ENCODE peak calls at places on chromosomes 16 and 17, in six cellular contexts. M is tibial nerve, T is osteoblast, P is tibial artery, Y is stomach, R is thoracic aorta. F is an unnamed sample. For H3K36me3, the result is how much of the 10 kb centered on the place peaks cover.

GRCh38 chr17:15942207-15942833 is 2.6 kb upstream of the ADORA2B start:
- DNase-seq in M (no peak), T (no peak), P (no peak), Y (no peak), R (no peak), F (no peak)

GRCh38 chr16:88759245-88759975 is 25.6 kb downstream of the PIEZO1 start:
- DNase-seq in M (no peak), T (no peak), P (no peak), Y (peak), R (no peak), F (no peak)

GRCh38 chr17:47959825-47960655 is 2.4 kb upstream of the PRR15L start:
- DNase-seq in M (no peak), T (peak), P (no peak), Y (peak), R (no peak), F (no peak)

GRCh38 chr16:73179671-73180370 is 131.9 kb upstream of the ZFHX3 start:
- DNase-seq in M (no peak), T (no peak), P (no peak), Y (peak), R (no peak), F (no peak)

GRCh38 chr16:12611006-12611477 is 192.6 kb downstream of the CPPED1 start:
- DNase-seq in M (no peak), T (no peak), P (no peak), Y (no peak), R (no peak), F (no peak)

GRCh38 chr17:83131268-83132011 is 52.0 kb downstream of the METRNL start:
- DNase-seq in M (no peak), T (peak), P (peak), Y (no peak), R (no peak), F (no peak)

GRCh38 chr17:17391575-17392370 is 85.0 kb upstream of the MED9 start:
- DNase-seq in M (no peak), T (peak), P (no peak), Y (no peak), R (no peak), F (no peak)

GRCh38 chr17:62179525-62180161 is 114.6 kb upstream of the MED13 start:
- DNase-seq in M (no peak), T (peak), P (no peak), Y (no peak), R (no peak), F (no peak)

GRCh38 chr17:44071772-44072171 is 1.2 kb downstream of the G6PC3 start:
- DNase-seq in M (no peak), T (peak), P (no peak), Y (no peak), R (no peak), F (no peak)

GRCh38 chr17:10628756-10629155 is 28.4 kb downstream of the MYH3 start:
- DNase-seq in M (no peak), T (no peak), P (no peak), Y (no peak), R (no peak), F (no peak)

GRCh38 chr17:73203135-73203787 is 10.4 kb downstream of the COG1 start:
- DNase-seq in M (no peak), T (no peak), P (peak), Y (peak), R (no peak), F (no peak)

GRCh38 chr17:50953831-50954601 is 87.9 kb upstream of the TOB1 start:
- DNase-seq in M (peak), T (peak), P (no peak), Y (no peak), R (no peak), F (no peak)

GRCh38 chr17:33725675-33726271 is 432.7 kb upstream of the ASIC2 start:
- DNase-seq in M (no peak), T (peak), P (no peak), Y (peak), R (no peak), F (no peak)

GRCh38 chr17:1908699-1909309 is 79.0 kb downstream of the RPA1 start:
- DNase-seq in M (peak), T (peak), P (peak), Y (peak), R (peak), F (peak)

GRCh38 chr16:73143681-73144370 is 95.9 kb upstream of the ZFHX3 start:
- DNase-seq in M (no peak), T (no peak), P (no peak), Y (no peak), R (no peak), F (no peak)

GRCh38 chr16:56673916-56674315 is 4.3 kb downstream of the MT1H start:
- DNase-seq in M (no peak), T (no peak), P (no peak), Y (peak), R (no peak), F (no peak)

GRCh38 chr16:67530013-67530939 is 1.6 kb downstream of the RIPOR1 start:
- DNase-seq in M (peak), T (peak), P (peak), Y (peak), R (peak), F (peak)

GRCh38 chr17:80248894-80249710 is 11.6 kb upstream of the RNF213 start:
- DNase-seq in M (no peak), T (peak), P (no peak), Y (no peak), R (no peak), F (no peak)

GRCh38 chr17:17467720-17468119 is 9.1 kb upstream of the MED9 start:
- DNase-seq in M (no peak), T (no peak), P (no peak), Y (no peak), R (no peak), F (no peak)

GRCh38 chr17:73592531-73592961 is 51.7 kb downstream of the SDK2 start:
- DNase-seq in M (no peak), T (no peak), P (no peak), Y (no peak), R (no peak), F (peak)

GRCh38 chr17:17645961-17646360 is 35.3 kb upstream of the RAI1 start:
- DNase-seq in M (no peak), T (no peak), P (no peak), Y (no peak), R (no peak), F (no peak)

GRCh38 chr17:75604034-75604695 is 16.6 kb downstream of the MYO15B start:
- DNase-seq in M (no peak), T (no peak), P (no peak), Y (no peak), R (no peak), F (no peak)

GRCh38 chr17:8158267-8159031 is 4.3 kb downstream of the VAMP2 start:
- DNase-seq in M (peak), T (peak), P (peak), Y (peak), R (peak), F (no peak)

GRCh38 chr16:660459-661183 is 7.3 kb upstream of the RHOT2 start:
- DNase-seq in M (peak), T (peak), P (peak), Y (peak), R (no peak), F (no peak)

GRCh38 chr17:44979426-44980273 is 11.5 kb upstream of the C1QL1 start:
- DNase-seq in M (no peak), T (no peak), P (no peak), Y (no peak), R (no peak), F (no peak)

GRCh38 chr17:58279016-58279671 is 1.6 kb downstream of the MPO start:
- DNase-seq in M (no peak), T (peak), P (no peak), Y (no peak), R (no peak), F (no peak)

GRCh38 chr16:1770328-1771071 is 843 bp downstream of the NME3 start:
- DNase-seq in M (peak), T (peak), P (peak), Y (peak), R (no peak), F (no peak)

GRCh38 chr17:55555772-55556171 is 44.5 kb upstream of the SMIM36 start:
- DNase-seq in M (no peak), T (no peak), P (no peak), Y (no peak), R (no peak), F (no peak)

GRCh38 chr16:84281077-84281476 is 13.6 kb upstream of the WFDC1 start:
- DNase-seq in M (no peak), T (no peak), P (no peak), Y (no peak), R (no peak), F (no peak)

GRCh38 chr16:64983983-64984382 is 137.9 kb downstream of the CDH11 start:
- DNase-seq in M (no peak), T (peak), P (no peak), Y (no peak), R (no peak), F (no peak)

GRCh38 chr17:27446569-27447301 is 9.5 kb upstream of the KSR1 start:
- DNase-seq in M (no peak), T (no peak), P (no peak), Y (no peak), R (no peak), F (peak)

GRCh38 chr17:58315281-58315711 is 13.3 kb downstream of the TSPOAP1 start:
- DNase-seq in M (no peak), T (peak), P (peak), Y (peak), R (no peak), F (no peak)

GRCh38 chr17:73251871-73252270 is 9.8 kb downstream of the CPSF4L start:
- DNase-seq in M (no peak), T (no peak), P (no peak), Y (no peak), R (no peak), F (no peak)

GRCh38 chr16:48556913-48557351 is 53.0 kb downstream of the N4BP1 start:
- DNase-seq in M (no peak), T (peak), P (no peak), Y (no peak), R (no peak), F (no peak)

GRCh38 chr16:53626816-53627215 is 76.8 kb downstream of the RPGRIP1L start:
- DNase-seq in M (no peak), T (no peak), P (no peak), Y (no peak), R (no peak), F (no peak)

GRCh38 chr17:64786337-64786736 is 124.2 kb upstream of the SMURF2 start:
- DNase-seq in M (no peak), T (peak), P (peak), Y (no peak), R (no peak), F (no peak)

GRCh38 chr17:36949461-36949927 is 740 bp downstream of the AATF start:
- DNase-seq in M (no peak), T (peak), P (no peak), Y (no peak), R (no peak), F (peak)

GRCh38 chr17:36950027-36950426 is 1.3 kb downstream of the AATF start:
- DNase-seq in M (no peak), T (no peak), P (no peak), Y (no peak), R (no peak), F (no peak)

GRCh38 chr17:36947922-36948716 is 635 bp upstream of the AATF start:
- DNase-seq in M (no peak), T (no peak), P (no peak), Y (no peak), R (no peak), F (no peak)

GRCh38 chr17:36946726-36947091 is 2.0 kb upstream of the AATF start:
- DNase-seq in M (no peak), T (peak), P (no peak), Y (no peak), R (no peak), F (no peak)

DNA sequence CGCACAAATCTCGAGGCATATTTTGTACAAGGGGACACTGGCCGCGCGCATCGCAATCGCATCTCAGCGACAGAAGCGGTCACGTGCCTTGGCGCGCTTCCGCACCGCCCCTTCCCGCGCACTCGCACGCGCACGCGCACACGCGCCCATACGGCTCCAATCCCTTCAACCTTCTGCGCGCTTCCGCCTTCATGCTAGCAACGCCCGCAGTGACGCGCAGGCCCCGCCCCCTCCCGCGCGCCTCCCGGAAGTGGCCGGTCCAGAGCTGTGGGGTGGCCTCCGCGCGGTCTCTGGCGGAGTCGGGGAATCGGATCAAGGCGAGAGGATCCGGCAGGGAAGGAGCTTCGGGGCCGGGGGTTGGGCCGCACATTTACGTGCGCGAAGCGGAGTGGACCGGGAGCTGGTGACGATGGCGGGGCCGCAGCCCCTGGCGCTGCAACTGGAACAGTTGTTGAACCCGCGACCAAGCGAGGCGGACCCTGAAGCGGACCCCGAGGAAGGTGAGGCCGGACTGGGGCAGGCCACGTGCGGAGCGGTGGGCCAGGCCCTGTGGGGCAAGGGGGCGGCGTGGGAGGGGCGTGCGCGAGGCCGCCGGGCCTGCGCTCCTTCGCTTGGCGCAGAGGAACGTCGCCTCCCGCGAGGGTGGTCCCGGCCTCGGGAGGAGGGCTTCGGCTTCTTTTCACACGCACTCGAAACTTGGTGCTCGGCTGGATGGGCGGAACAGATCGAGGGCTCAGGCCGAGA is at the start of gene AATF:
- DNase-seq in M (peak), T (peak), P (peak), Y (peak), R (peak), F (peak)
- TF ChIP-seq CTCF in M (no peak), T (no peak), P (no peak), Y (no peak), R (no peak), F (no peak)

GRCh38 chr16:15592324-15592723 is 50.6 kb downstream of the MARF1 start:
- DNase-seq in M (no peak), T (no peak), P (no peak), Y (no peak), R (no peak), F (no peak)
- H3K36me3 ChIP-seq in M (under half), T (under half), P (half or more), Y (half or more), R (under half), F (under half)

GRCh38 chr16:58333937-58334336 is 39.1 kb upstream of the PRSS54 start:
- DNase-seq in M (no peak), T (no peak), P (no peak), Y (no peak), R (no peak), F (no peak)

GRCh38 chr16:58339452-58339938 is 44.7 kb upstream of the PRSS54 start:
- DNase-seq in M (no peak), T (peak), P (no peak), Y (no peak), R (no peak), F (no peak)

GRCh38 chr16:58338205-58338604 is 43.4 kb upstream of the PRSS54 start:
- DNase-seq in M (no peak), T (no peak), P (no peak), Y (no peak), R (no peak), F (no peak)

GRCh38 chr16:58337090-58337444 is 42.2 kb upstream of the PRSS54 start:
- DNase-seq in M (no peak), T (peak), P (no peak), Y (no peak), R (no peak), F (no peak)

GRCh38 chr16:58336332-58337089 is 41.7 kb upstream of the PRSS54 start:
- DNase-seq in M (peak), T (peak), P (peak), Y (peak), R (peak), F (peak)
- H3K4me3 ChIP-seq in M (peak), T (peak), P (no peak), Y (peak), R (peak), F (no peak)

GRCh38 chr16:50607970-50608557 is 59.9 kb downstream of the NKD1 start:
- DNase-seq in M (no peak), T (no peak), P (no peak), Y (no peak), R (no peak), F (no peak)

GRCh38 chr16:50607447-50607846 is 59.3 kb downstream of the NKD1 start:
- DNase-seq in M (no peak), T (no peak), P (no peak), Y (no peak), R (no peak), F (no peak)

GRCh38 chr16:50610331-50611262 is 62.4 kb downstream of the NKD1 start:
- DNase-seq in M (no peak), T (no peak), P (no peak), Y (no peak), R (no peak), F (no peak)

GRCh38 chr16:50611332-50611934 is 63.2 kb downstream of the NKD1 start:
- DNase-seq in M (no peak), T (no peak), P (no peak), Y (no peak), R (no peak), F (no peak)

GRCh38 chr16:50609049-50609832 is 61.0 kb downstream of the NKD1 start:
- DNase-seq in M (no peak), T (no peak), P (no peak), Y (no peak), R (no peak), F (no peak)
- TF ChIP-seq CTCF in M (no peak), T (no peak), P (no peak), Y (no peak), R (no peak), F (no peak)